ENCODE peak calls at places on chromosome 1, in four cellular contexts. F, T, M and U are unnamed samples.
A peak's percentile ranks its signal among the peaks of the same experiment; 100 is the strongest.

GRCh38 chr1:210830034-210831028 is 303.6 kb downstream of the KCNH1 start:
- DNase-seq in F (no peak), T (no peak), M (no peak), U (no peak)

GRCh38 chr1:86516366-86516765 is 30.5 kb upstream of the CLCA4 start:
- DNase-seq in F (no peak), T (no peak), M (no peak), U (no peak)

GRCh38 chr1:24362982-24363614 is 43.9 kb downstream of the GRHL3 start:
- DNase-seq in F (no peak), T (peak; percentile 24), M (no peak), U (no peak)

GRCh38 chr1:4696753-4697152 is 42.3 kb downstream of the AJAP1 start:
- DNase-seq in F (no peak), T (no peak), M (no peak), U (no peak)

GRCh38 chr1:182795563-182796228 is 6.1 kb downstream of the NPL start:
- DNase-seq in F (no peak), T (peak; percentile 49), M (no peak), U (no peak)

GRCh38 chr1:4796161-4796998 is 142.0 kb downstream of the AJAP1 start:
- DNase-seq in F (no peak), T (no peak), M (no peak), U (no peak)

GRCh38 chr1:22794691-22795090 is 84.1 kb downstream of the EPHB2 start:
- DNase-seq in F (no peak), T (peak; percentile 36), M (no peak), U (no peak)

GRCh38 chr1:177082855-177083741 is 81.4 kb downstream of the ASTN1 start:
- DNase-seq in F (no peak), T (peak; percentile 28), M (no peak), U (no peak)

GRCh38 chr1:18410407-18410806 is 70.3 kb upstream of the KLHDC7A start:
- DNase-seq in F (no peak), T (no peak), M (no peak), U (no peak)

GRCh38 chr1:183023601-183024351 is 556 bp downstream of the LAMC1 start:
- DNase-seq in F (peak; percentile 51), T (peak; percentile 52), M (peak; percentile 78), U (peak; percentile 45)

GRCh38 chr1:153404768-153405167 is 11.6 kb upstream of the S100A7A start:
- DNase-seq in F (peak; percentile 65), T (peak; percentile 11), M (peak; percentile 64), U (peak; percentile 65)

GRCh38 chr1:243713470-243714186 is 136.4 kb downstream of the AKT3 start:
- DNase-seq in F (no peak), T (no peak), M (no peak), U (no peak)